ENCODE peak calls at places on chromosome 20, in five cellular contexts. C, O, M, I and K are unnamed samples.
A peak's percentile ranks its signal among the peaks of the same experiment; 100 is the strongest.

GRCh38 chr20:43900496-43900895 is 14.2 kb upstream of the TOX2 start:
- DNase-seq in C (no peak), O (peak; percentile 39), M (no peak), I (no peak), K (peak; percentile 87)

GRCh38 chr20:51193066-51193772 is 170.3 kb upstream of the KCNG1 start:
- DNase-seq in C (no peak), O (no peak), M (no peak), I (no peak), K (no peak)

GRCh38 chr20:18394363-18394762 is 72.5 kb downstream of the DZANK1 start:
- DNase-seq in C (no peak), O (no peak), M (no peak), I (no peak), K (no peak)

GRCh38 chr20:3586111-3586510 is 77.1 kb downstream of the GFRA4 start:
- DNase-seq in C (no peak), O (no peak), M (no peak), I (no peak), K (no peak)

GRCh38 chr20:24702501-24703283 is 233.3 kb downstream of the SYNDIG1 start:
- DNase-seq in C (no peak), O (no peak), M (no peak), I (no peak), K (no peak)

GRCh38 chr20:19936801-19937583 is 80.2 kb upstream of the NAA20 start:
- DNase-seq in C (no peak), O (peak; percentile 43), M (no peak), I (no peak), K (no peak)

GRCh38 chr20:63093966-63094766 is 87.4 kb upstream of the BHLHE23 start:
- DNase-seq in C (no peak), O (peak; percentile 8), M (no peak), I (no peak), K (peak; percentile 12)

GRCh38 chr20:63497138-63497945 is 1.5 kb downstream of the EEF1A2 start:
- DNase-seq in C (no peak), O (peak; percentile 58), M (no peak), I (no peak), K (no peak)

GRCh38 chr20:48126227-48126740 is 341.0 kb upstream of the SULF2 start:
- DNase-seq in C (no peak), O (no peak), M (peak; percentile 22), I (no peak), K (no peak)

GRCh38 chr20:2698186-2698817 is 5.7 kb downstream of the EBF4 start:
- DNase-seq in C (no peak), O (no peak), M (no peak), I (peak; percentile 24), K (no peak)

DNA sequence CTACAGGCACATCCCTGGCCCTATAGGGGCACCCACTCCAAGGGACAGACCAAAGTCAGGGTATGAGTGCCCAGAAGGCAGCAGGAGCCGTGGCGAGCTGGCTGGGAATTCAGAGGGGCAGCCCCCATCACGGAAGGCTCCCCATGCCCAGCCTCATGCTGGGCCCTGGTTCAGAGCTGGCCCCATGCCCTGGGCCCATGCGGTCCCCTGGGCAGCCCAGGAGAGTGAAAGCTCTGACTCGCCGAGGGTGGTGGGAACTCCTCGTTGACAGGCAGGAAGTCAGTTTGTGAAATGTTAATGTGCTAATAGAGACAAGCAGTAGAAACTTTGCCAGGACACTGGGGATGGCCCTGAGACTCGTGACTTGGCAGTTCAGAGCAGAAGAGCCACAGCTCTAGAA is 353.0 kb downstream of the TAF4 start:
- DNase-seq in C (no peak), O (no peak), M (no peak), I (no peak), K (no peak)
- H3K4me3 ChIP-seq in C (no peak overlapping the region), O (no peak overlapping the region), M (no peak overlapping the region), I (no peak overlapping the region), K (no peak overlapping the region)

DNA sequence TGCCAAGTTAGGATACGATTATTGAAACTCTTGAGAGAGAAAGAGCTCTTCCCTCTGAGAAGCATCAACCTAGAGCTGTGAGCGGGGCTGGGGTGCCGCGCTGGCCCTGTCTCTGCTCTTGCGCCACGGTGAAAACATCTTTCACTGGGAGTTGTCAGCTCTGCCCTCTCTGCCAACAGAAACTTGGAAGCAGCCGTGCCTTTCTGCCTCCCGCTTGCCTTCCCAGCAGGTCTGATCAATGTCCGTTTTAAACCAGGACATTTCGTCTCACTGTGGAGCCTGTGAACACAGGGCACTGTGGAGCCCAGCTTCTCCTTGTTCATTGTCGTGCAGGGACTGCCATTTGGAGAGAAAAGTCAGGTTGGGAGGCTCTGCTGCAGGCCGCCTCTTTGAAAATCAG is 249.2 kb upstream of the PMEPA1 start:
- DNase-seq in C (no peak), O (no peak), M (no peak), I (no peak), K (no peak)
- H3K4me1 ChIP-seq in C (no peaks in the 10 kb centered on the region), O (peaks cover 4% of the 10 kb centered on the region), M (peaks cover 6% of the 10 kb centered on the region), I (peaks cover 5% of the 10 kb centered on the region), K (no peaks in the 10 kb centered on the region)

GRCh38 chr20:1267161-1267560 is 1.1 kb downstream of the SNPH start:
- DNase-seq in C (no peak), O (no peak), M (no peak), I (no peak), K (no peak)
- H3K4me3 ChIP-seq in C (peak overlapping the region; percentile 70), O (peak overlapping the region; percentile 92), M (peak overlapping the region; percentile 44), I (peak overlapping the region; percentile 99), K (no peak overlapping the region)

DNA sequence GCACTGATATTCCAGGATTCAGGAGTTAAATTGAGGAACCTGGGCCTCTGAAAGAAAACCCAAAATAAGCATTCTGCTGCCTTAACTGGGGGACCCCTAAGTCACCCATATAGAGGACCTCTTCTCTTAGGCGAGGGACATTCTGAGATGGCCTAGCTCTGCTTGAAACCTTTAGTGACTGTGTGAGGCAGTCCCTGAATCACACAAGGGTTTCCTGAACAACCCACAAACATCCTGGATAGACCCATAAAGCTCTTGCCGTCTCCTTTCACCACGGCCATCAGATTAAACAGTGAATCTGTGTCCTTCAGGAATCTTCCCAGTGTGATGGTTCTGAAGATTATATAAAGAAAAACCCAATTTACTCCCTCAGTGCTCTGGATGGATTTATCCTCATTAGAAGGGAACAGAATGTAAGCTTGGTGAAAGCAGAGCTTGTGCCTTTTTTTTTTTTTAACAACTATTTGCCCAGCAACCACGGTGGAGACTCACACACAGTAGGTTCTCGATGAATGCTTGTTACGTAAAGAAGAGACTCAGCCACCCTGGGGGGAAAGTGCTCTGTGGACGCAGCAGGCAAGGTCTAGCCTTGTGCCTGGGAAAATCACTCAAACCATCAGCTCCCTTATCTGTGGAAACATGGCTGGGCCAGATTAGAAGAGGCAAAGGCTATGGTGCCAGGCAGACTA is 39.1 kb upstream of the SIRPG start:
- DNase-seq in C (no peak), O (no peak), M (no peak), I (no peak), K (no peak)
- H3K4me1 ChIP-seq in C (no peaks in the 10 kb centered on the region), O (no peaks in the 10 kb centered on the region), M (no peaks in the 10 kb centered on the region), I (no peaks in the 10 kb centered on the region), K (no peaks in the 10 kb centered on the region)

GRCh38 chr20:59861389-59861788 is 72.0 kb downstream of the SYCP2 start:
- DNase-seq in C (no peak), O (no peak), M (no peak), I (no peak), K (no peak)
- H3K4me3 ChIP-seq in C (no peak overlapping the region), O (no peak overlapping the region), M (no peak overlapping the region), I (no peak overlapping the region), K (no peak overlapping the region)